ENCODE peak calls at places on chromosomes 16 and 17, in five cellular contexts. C is C1 segment of cervical spinal cord, T is MV-4-11, Q is NCI-H2081, B is colonic mucosa. Z is an unnamed sample.

GRCh38 chr17:69451416-69452394 is 37.2 kb downstream of the MAP2K6 start:
- DNase-seq in C (no peak), Q (no peak), T (no peak), B (no peak), Z (no peak)

GRCh38 chr17:67365762-67366192 is 600 bp downstream of the PSMD12 start:
- DNase-seq in B (no peak), C (no peak), T (peak), Q (no peak), Z (no peak)

GRCh38 chr16:89845417-89845816 is 17.1 kb downstream of the SPIRE2 start:
- DNase-seq in C (no peak), Q (no peak), B (no peak), T (no peak), Z (no peak)

GRCh38 chr16:63983401-63983800 is 1138.5 kb downstream of the CDH11 start:
- DNase-seq in C (no peak), Q (no peak), B (no peak), T (no peak), Z (no peak)

GRCh38 chr16:56871172-56871593 is 6.2 kb downstream of the SLC12A3 start:
- DNase-seq in C (no peak), T (peak), B (peak), Q (no peak), Z (no peak)

GRCh38 chr16:73066927-73067670 is 19.2 kb upstream of the ZFHX3 start:
- DNase-seq in T (no peak), C (no peak), Q (no peak), B (no peak), Z (peak)

GRCh38 chr16:15836074-15836473 is 20.8 kb downstream of the MYH11 start:
- DNase-seq in T (no peak), C (no peak), Q (no peak), B (no peak), Z (no peak)

GRCh38 chr17:40321502-40322416 is 12.8 kb downstream of the RARA start:
- DNase-seq in T (peak), Q (peak), C (no peak), B (peak), Z (no peak)

GRCh38 chr16:89409161-89409711 is 81.1 kb downstream of the ANKRD11 start:
- DNase-seq in C (no peak), Q (no peak), B (no peak), T (peak), Z (no peak)

GRCh38 chr17:48023408-48024148 is 14.0 kb downstream of the COPZ2 start:
- DNase-seq in B (peak), C (peak), Q (peak), T (peak), Z (peak)

GRCh38 chr16:47342055-47342454 is 118.8 kb downstream of the ITFG1 start:
- DNase-seq in Q (no peak), B (no peak), C (no peak), T (no peak), Z (no peak)

GRCh38 chr17:12388206-12388605 is 277.5 kb upstream of the MYOCD start:
- DNase-seq in B (no peak), Q (no peak), T (no peak), C (no peak), Z (no peak)

GRCh38 chr17:59439711-59440110 is 108.3 kb downstream of the YPEL2 start:
- DNase-seq in Q (no peak), B (no peak), C (no peak), T (no peak), Z (no peak)

GRCh38 chr16:81480856-81481821 is 36.5 kb downstream of the CMIP start:
- DNase-seq in B (peak), C (peak), T (peak), Q (peak), Z (no peak)

GRCh38 chr17:15379659-15380058 is 38.3 kb upstream of the TEKT3 start:
- DNase-seq in T (no peak), B (no peak), C (no peak), Q (no peak), Z (no peak)

GRCh38 chr17:60535382-60536279 is 9.6 kb upstream of the APPBP2 start:
- DNase-seq in Q (no peak), C (no peak), T (no peak), B (no peak), Z (no peak)

GRCh38 chr16:60304078-60304477 is 1570.0 kb upstream of the GOT2 start:
- DNase-seq in B (no peak), C (no peak), T (no peak), Q (no peak), Z (no peak)

GRCh38 chr17:75487351-75488070 is 27.8 kb downstream of the CASKIN2 start:
- DNase-seq in T (peak), B (peak), Q (no peak), C (peak), Z (no peak)

GRCh38 chr17:5555254-5555653 is 29.1 kb downstream of the NLRP1 start:
- DNase-seq in Q (no peak), C (no peak), T (no peak), B (no peak), Z (no peak)

GRCh38 chr16:29231231-29231630 is 175.3 kb downstream of the NPIPB11 start:
- DNase-seq in T (no peak), C (no peak), Q (no peak), B (no peak), Z (peak)

GRCh38 chr17:31916496-31917064 is 15.1 kb upstream of the UTP6 start:
- DNase-seq in T (no peak), Q (no peak), B (no peak), C (no peak), Z (no peak)

GRCh38 chr17:29433551-29433950 is 43.4 kb downstream of the TAOK1 start:
- DNase-seq in T (no peak), C (no peak), B (no peak), Q (no peak), Z (no peak)

GRCh38 chr16:9206156-9206555 is 114.7 kb downstream of the HAPSTR1 start:
- DNase-seq in C (no peak), Q (no peak), B (no peak), T (no peak), Z (no peak)

GRCh38 chr17:28874750-28875149 is 19.9 kb downstream of the ERAL1 start:
- DNase-seq in C (no peak), B (no peak), Q (no peak), T (no peak), Z (no peak)

GRCh38 chr16:4369006-4369766 is 2.5 kb upstream of the VASN start:
- DNase-seq in B (no peak), Q (no peak), C (no peak), T (no peak), Z (no peak)

GRCh38 chr16:1296688-1297412 is 12.6 kb upstream of the UBE2I start:
- DNase-seq in Q (no peak), T (no peak), C (no peak), B (peak), Z (no peak)

GRCh38 chr17:69223809-69224208 is 4.8 kb downstream of the ABCA10 start:
- DNase-seq in Q (no peak), T (no peak), C (no peak), B (no peak), Z (no peak)

GRCh38 chr17:61088556-61088955 is 311.1 kb upstream of the TBX2 start:
- DNase-seq in B (no peak), T (no peak), Q (no peak), C (no peak), Z (no peak)

GRCh38 chr17:39794249-39794970 is 56.7 kb downstream of the GRB7 start:
- DNase-seq in Q (no peak), T (no peak), B (no peak), C (no peak), Z (no peak)

GRCh38 chr16:30144017-30144416 is 21.0 kb upstream of the MAPK3 start:
- DNase-seq in Q (no peak), C (no peak), B (no peak), T (no peak), Z (no peak)

GRCh38 chr16:20402651-20403050 is 1.9 kb downstream of the PDILT start:
- DNase-seq in B (no peak), Q (no peak), T (no peak), C (no peak), Z (no peak)

GRCh38 chr16:2042171-2042570 is 5.5 kb downstream of the NTHL1 start:
- DNase-seq in B (peak), C (no peak), Q (peak), T (no peak), Z (no peak)

Z was measured in neural progenitor cell.